ENCODE peak calls at places on chromosome 17, in five cellular contexts. D is esophagus squamous epithelium, J is stomach, V is upper lobe of right lung, Y is heart left ventricle. A is an unnamed sample.

GRCh38 chr17:63181856-63182255 is 215.8 kb downstream of the TANC2 start:
- DNase-seq in D (no peak), J (no peak), V (no peak), Y (no peak), A (no peak)

GRCh38 chr17:69339937-69340336 is 13.0 kb upstream of the ABCA5 start:
- DNase-seq in D (no peak), J (no peak), V (no peak), Y (no peak), A (no peak)

GRCh38 chr17:46029627-46030026 is 30.6 kb downstream of the STH start:
- DNase-seq in D (no peak), J (no peak), V (no peak), Y (no peak), A (no peak)

GRCh38 chr17:2975469-2975958 is 87.9 kb downstream of the OR1D5 start:
- DNase-seq in D (no peak), J (peak; percentile 56), V (peak; percentile 59), Y (no peak), A (no peak)

GRCh38 chr17:40327244-40327666 is 18.3 kb downstream of the RARA start:
- DNase-seq in D (no peak), J (no peak), V (no peak), Y (no peak), A (peak; percentile 69)

GRCh38 chr17:76720941-76721340 is 5.5 kb downstream of the JMJD6 start:
- DNase-seq in D (no peak), J (no peak), V (peak; percentile 38), Y (no peak), A (peak; percentile 66)

GRCh38 chr17:57565119-57565635 is 179.9 kb downstream of the CCDC182 start:
- DNase-seq in D (no peak), J (no peak), V (no peak), Y (no peak), A (no peak)

GRCh38 chr17:31299624-31300023 is 2.6 kb upstream of the OMG start:
- DNase-seq in D (no peak), J (no peak), V (no peak), Y (no peak), A (no peak)

GRCh38 chr17:72034000-72034399 is 86.8 kb upstream of the SOX9 start:
- DNase-seq in D (no peak), J (no peak), V (no peak), Y (no peak), A (no peak)

GRCh38 chr17:31869031-31869430 is 10.0 kb upstream of the COPRS start:
- DNase-seq in D (no peak), J (no peak), V (no peak), Y (no peak), A (no peak)

GRCh38 chr17:71727292-71727691 is 393.5 kb upstream of the SOX9 start:
- DNase-seq in D (no peak), J (no peak), V (no peak), Y (no peak), A (no peak)

GRCh38 chr17:37134050-37134449 is 185.3 kb downstream of the AATF start:
- DNase-seq in D (no peak), J (no peak), V (no peak), Y (no peak), A (no peak)

GRCh38 chr17:79311373-79311772 is 236.7 kb downstream of the ENGASE start:
- DNase-seq in D (no peak), J (no peak), V (no peak), Y (no peak), A (no peak)

GRCh38 chr17:28370035-28370743 is at the start of gene VTN:
- DNase-seq in D (no peak), J (peak; percentile 47), V (peak; percentile 71), Y (peak; percentile 66), A (no peak)

GRCh38 chr17:21303441-21304065 is 19.0 kb downstream of the MAP2K3 start:
- DNase-seq in D (no peak), J (no peak), V (peak; percentile 54), Y (no peak), A (peak; percentile 67)

GRCh38 chr17:42676424-42677011 is at the start of gene PLEKHH3:
- DNase-seq in D (no peak), J (no peak), V (no peak), Y (no peak), A (peak; percentile 85)

GRCh38 chr17:62862251-62862650 is 54.1 kb upstream of the MARCHF10 start:
- DNase-seq in D (no peak), J (no peak), V (no peak), Y (no peak), A (no peak)

GRCh38 chr17:73359987-73360410 is 48.2 kb upstream of the CDC42EP4 start:
- DNase-seq in D (no peak), J (peak; percentile 93), V (peak; percentile 93), Y (no peak), A (no peak)

GRCh38 chr17:79420318-79421243 is 190.3 kb downstream of the RBFOX3 start:
- DNase-seq in D (no peak), J (no peak), V (no peak), Y (no peak), A (no peak)

GRCh38 chr17:72360386-72360940 is 239.6 kb downstream of the SOX9 start:
- DNase-seq in D (no peak), J (no peak), V (no peak), Y (no peak), A (no peak)

GRCh38 chr17:64777413-64778101 is 115.5 kb upstream of the SMURF2 start:
- DNase-seq in D (no peak), J (no peak), V (peak; percentile 80), Y (peak; percentile 56), A (peak; percentile 86)

GRCh38 chr17:33142703-33143299 is 150.3 kb downstream of the ASIC2 start:
- DNase-seq in D (no peak), J (no peak), V (no peak), Y (no peak), A (no peak)

GRCh38 chr17:42287305-42288077 is 807 bp upstream of the STAT5A start:
- DNase-seq in D (no peak), J (peak; percentile 31), V (peak; percentile 80), Y (peak; percentile 51), A (peak; percentile 87)

GRCh38 chr17:58330997-58331814 is 2.6 kb upstream of the TSPOAP1 start:
- DNase-seq in D (no peak), J (peak; percentile 45), V (peak; percentile 79), Y (no peak), A (peak; percentile 94)

GRCh38 chr17:29627951-29628350 is 5.2 kb upstream of the CORO6 start:
- DNase-seq in D (no peak), J (no peak), V (no peak), Y (no peak), A (no peak)

GRCh38 chr17:80792373-80792781 is 199.3 kb upstream of the CHMP6 start:
- DNase-seq in D (no peak), J (no peak), V (no peak), Y (no peak), A (no peak)

GRCh38 chr17:82242698-82242976 is 13.8 kb downstream of the SLC16A3 start:
- DNase-seq in D (no peak), J (no peak), V (no peak), Y (no peak), A (peak; percentile 78)
- H3K4me1 ChIP-seq in D (peaks cover 79% of the 10 kb centered on the region), J (peaks cover 78% of the 10 kb centered on the region), V (peaks cover 77% of the 10 kb centered on the region), Y (peaks cover 79% of the 10 kb centered on the region), A (peaks cover 71% of the 10 kb centered on the region)

GRCh38 chr17:51353296-51353695 is 93.0 kb downstream of the UTP18 start:
- DNase-seq in D (no peak), J (no peak), V (no peak), Y (no peak), A (no peak)

GRCh38 chr17:51354908-51355307 is 94.6 kb downstream of the UTP18 start:
- DNase-seq in D (no peak), J (no peak), V (no peak), Y (no peak), A (no peak)

GRCh38 chr17:51351090-51351489 is 90.7 kb downstream of the UTP18 start:
- DNase-seq in D (no peak), J (no peak), V (no peak), Y (no peak), A (no peak)

GRCh38 chr17:51352798-51353197 is 92.5 kb downstream of the UTP18 start:
- DNase-seq in D (no peak), J (no peak), V (no peak), Y (no peak), A (no peak)

GRCh38 chr17:51351890-51352289 is 91.5 kb downstream of the UTP18 start:
- DNase-seq in D (no peak), J (no peak), V (no peak), Y (no peak), A (no peak)
- H3K4me1 ChIP-seq in D (no peaks in the 10 kb centered on the region), J (no peaks in the 10 kb centered on the region), V (no peaks in the 10 kb centered on the region), Y (no peaks in the 10 kb centered on the region), A (peaks cover 4% of the 10 kb centered on the region)

DNA sequence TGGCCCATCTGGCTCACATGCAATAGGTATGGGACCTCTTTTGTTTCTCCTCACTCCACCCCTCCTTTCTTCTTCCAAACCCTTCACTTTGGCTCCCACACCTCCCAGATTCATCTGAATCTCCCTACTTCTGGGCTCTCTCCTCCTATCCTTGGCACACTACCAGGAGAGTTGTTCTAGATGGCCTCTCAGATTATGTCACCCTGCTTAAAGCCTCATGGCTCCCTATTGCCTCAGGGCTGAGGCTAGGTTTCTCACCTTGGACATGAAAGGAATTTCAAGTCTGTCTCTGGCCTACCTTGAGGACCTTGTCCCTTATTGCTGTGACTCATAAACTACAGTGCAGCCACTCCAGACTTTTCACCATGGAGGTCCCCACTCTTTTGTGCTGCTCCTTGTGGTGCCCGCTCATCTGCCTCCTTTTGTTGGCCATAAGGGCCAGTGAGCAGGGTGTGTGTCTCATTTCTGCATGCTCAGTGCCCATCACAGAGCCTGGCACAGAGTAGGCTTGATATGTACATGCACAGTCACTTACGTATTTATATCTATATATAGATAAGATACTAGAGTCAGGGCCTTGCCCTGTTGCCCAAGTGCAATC is 1.0 kb upstream of the MFAP4 start:
- DNase-seq in D (no peak), J (no peak), V (no peak), Y (no peak), A (peak; percentile 20)
- H3K4me1 ChIP-seq in D (peaks cover 61% of the 10 kb centered on the region), J (peaks cover 56% of the 10 kb centered on the region), V (peaks cover 40% of the 10 kb centered on the region), Y (peaks cover 40% of the 10 kb centered on the region), A (peaks cover 5% of the 10 kb centered on the region)

GRCh38 chr17:17972126-17972951 is at the start of the genes DRC3 and TOM1L2:
- DNase-seq in D (peak; percentile 100), J (peak; percentile 100), V (peak; percentile 100), Y (peak; percentile 100), A (peak; percentile 100)

GRCh38 chr17:17966399-17966798 is 5.8 kb downstream of the TOM1L2 start:
- DNase-seq in D (no peak), J (no peak), V (no peak), Y (no peak), A (no peak)

GRCh38 chr17:17972952-17973254 is 241 bp downstream of the DRC3 start:
- DNase-seq in D (no peak), J (no peak), V (no peak), Y (no peak), A (no peak)

GRCh38 chr17:17971431-17972125 is 622 bp downstream of the TOM1L2 start:
- DNase-seq in D (no peak), J (peak; percentile 47), V (peak; percentile 82), Y (peak; percentile 72), A (peak; percentile 93)

DNA sequence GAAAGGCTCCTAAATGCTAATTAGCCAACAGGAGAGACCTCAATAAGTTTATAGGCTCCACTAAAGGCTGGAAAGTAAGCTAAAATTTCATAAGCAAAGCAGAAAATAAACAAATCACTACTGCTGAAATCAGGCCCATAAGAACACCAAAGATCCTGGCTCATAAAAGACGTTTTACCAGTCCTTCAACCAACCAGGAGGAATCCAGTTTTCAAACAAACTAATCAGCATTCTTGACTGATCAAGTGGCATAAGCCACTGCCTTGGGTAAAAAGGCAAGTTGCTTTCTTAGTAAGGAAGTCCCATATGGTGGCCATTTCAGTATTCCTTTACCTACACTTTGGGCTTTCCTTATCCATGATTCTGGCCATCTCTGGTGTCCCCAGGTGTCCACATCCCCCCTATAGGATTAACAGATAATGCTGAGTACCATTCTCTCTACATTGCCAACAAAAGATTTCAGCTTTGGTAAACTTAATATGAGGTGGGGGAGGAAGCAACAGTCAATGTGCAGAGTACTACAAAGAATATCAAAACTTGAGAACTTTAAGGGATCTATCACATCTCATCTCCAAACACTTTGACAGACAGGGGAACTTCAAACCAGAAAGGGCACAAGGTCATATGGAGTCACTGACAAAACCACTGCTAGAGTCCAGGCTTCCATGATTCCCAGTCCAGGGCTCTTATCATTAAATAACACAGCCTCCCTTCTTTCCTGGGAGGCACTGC is 1.3 kb downstream of the TOM1L2 start:
- DNase-seq in D (no peak), J (no peak), V (no peak), Y (no peak), A (no peak)
- H3K4me1 ChIP-seq in D (peaks cover 17% of the 10 kb centered on the region), J (peaks cover 23% of the 10 kb centered on the region), V (peaks cover 27% of the 10 kb centered on the region), Y (peaks cover 41% of the 10 kb centered on the region), A (peaks cover 76% of the 10 kb centered on the region)